ENCODE peak calls at places on chromosomes 13 and 19, in six cellular contexts. Z is H9; L is naive thymus-derived CD4-positive, alpha-beta T cell; P is keratinocyte; C is tibial artery; G is lower lobe of right lung. R is an unnamed sample. For H3K4me1, the result is how much of the 10 kb centered on the place peaks cover.

GRCh38 chr13:34587586-34587985 is 354.5 kb upstream of the NBEA start:
- DNase-seq in Z (no peak), L (no peak), P (no peak), C (no peak), G (no peak), R (no peak)

GRCh38 chr19:39596911-39597310 is 5.4 kb upstream of the LGALS13 start:
- DNase-seq in Z (no peak), L (no peak), P (no peak), C (no peak), G (no peak), R (no peak)

GRCh38 chr13:62280590-62280989 is 864.9 kb upstream of the PCDH20 start:
- DNase-seq in Z (no peak), L (no peak), P (no peak), C (no peak), G (no peak), R (no peak)

GRCh38 chr13:111893071-111893606 is 173.8 kb upstream of the SOX1 start:
- DNase-seq in Z (peak), L (no peak), P (no peak), C (no peak), G (no peak), R (peak)

GRCh38 chr19:48539503-48540096 is 12.4 kb upstream of the SULT2B1 start:
- DNase-seq in Z (no peak), L (no peak), P (no peak), C (no peak), G (no peak), R (no peak)

GRCh38 chr13:40980466-40980865 is 38.6 kb downstream of the ELF1 start:
- DNase-seq in Z (no peak), L (peak), P (no peak), C (no peak), G (no peak), R (no peak)

GRCh38 chr13:50919291-50919690 is 9.7 kb downstream of the RNASEH2B start:
- DNase-seq in Z (no peak), L (no peak), P (no peak), C (no peak), G (no peak), R (no peak)

GRCh38 chr13:28347456-28348371 is 147.2 kb downstream of the FLT1 start:
- DNase-seq in Z (no peak), L (no peak), P (no peak), C (no peak), G (no peak), R (no peak)

GRCh38 chr13:42486711-42487198 is 87.2 kb upstream of the TNFSF11 start:
- DNase-seq in Z (no peak), L (no peak), P (no peak), C (no peak), G (no peak), R (no peak)

GRCh38 chr13:28059214-28059613 is 41.2 kb downstream of the FLT3 start:
- DNase-seq in Z (peak), L (peak), P (no peak), C (no peak), G (no peak), R (no peak)

GRCh38 chr19:3175761-3176714 is 2.5 kb upstream of the S1PR4 start:
- DNase-seq in Z (no peak), L (no peak), P (peak), C (no peak), G (peak), R (no peak)

GRCh38 chr13:43965446-43965845 is 85.7 kb downstream of the LACC1 start:
- DNase-seq in Z (no peak), L (no peak), P (no peak), C (no peak), G (no peak), R (no peak)

GRCh38 chr13:43961909-43962308 is 82.2 kb downstream of the LACC1 start:
- DNase-seq in Z (no peak), L (no peak), P (no peak), C (no peak), G (no peak), R (no peak)

GRCh38 chr13:43959291-43959690 is 79.6 kb downstream of the LACC1 start:
- DNase-seq in Z (no peak), L (no peak), P (no peak), C (no peak), G (no peak), R (no peak)

GRCh38 chr13:43963726-43964125 is 84.0 kb downstream of the LACC1 start:
- DNase-seq in Z (peak), L (no peak), P (no peak), C (no peak), G (no peak), R (no peak)

GRCh38 chr13:43964698-43965097 is 85.0 kb downstream of the LACC1 start:
- DNase-seq in Z (no peak), L (no peak), P (no peak), C (no peak), G (no peak), R (no peak)
- H3K27ac ChIP-seq in Z (no peak), L (no peak), P (no peak), C (no peak), G (no peak), R (no peak)

GRCh38 chr19:31144069-31144468 is 205.2 kb downstream of the TSHZ3 start:
- DNase-seq in Z (no peak), L (no peak), P (no peak), C (no peak), G (no peak), R (no peak)

GRCh38 chr19:31139871-31140505 is 209.2 kb downstream of the TSHZ3 start:
- DNase-seq in Z (no peak), L (no peak), P (no peak), C (no peak), G (no peak), R (no peak)

GRCh38 chr19:31144471-31144870 is 204.8 kb downstream of the TSHZ3 start:
- DNase-seq in Z (no peak), L (no peak), P (no peak), C (no peak), G (no peak), R (no peak)

GRCh38 chr19:31140717-31141116 is 208.5 kb downstream of the TSHZ3 start:
- DNase-seq in Z (no peak), L (no peak), P (no peak), C (no peak), G (no peak), R (no peak)

DNA sequence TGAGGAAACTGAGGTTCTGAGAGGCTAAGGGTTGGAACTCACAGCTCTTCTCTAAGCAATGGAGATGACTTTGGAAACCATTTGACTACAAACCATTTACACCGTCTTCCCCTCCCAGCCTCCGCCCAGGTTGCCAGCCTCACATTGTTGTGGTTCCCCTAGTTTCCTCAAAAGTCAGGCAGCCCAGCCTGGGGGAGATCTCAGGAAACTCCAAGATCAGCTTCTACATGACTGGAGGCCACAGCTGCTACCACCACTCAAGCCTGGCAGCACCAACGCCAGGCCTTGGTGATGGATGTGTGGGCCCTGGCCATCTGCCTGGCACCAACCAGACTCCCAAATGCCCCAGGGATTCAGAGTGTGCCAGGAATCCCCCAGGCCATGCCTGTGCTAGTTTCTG is 207.9 kb downstream of the TSHZ3 start:
- DNase-seq in Z (no peak), L (no peak), P (no peak), C (no peak), G (no peak), R (no peak)
- H3K4me1 ChIP-seq in Z (under half), L (under half), P (under half), C (under half), G (under half), R (under half)

GRCh38 chr13:99192480-99192879 is 8.2 kb upstream of the UBAC2 start:
- DNase-seq in Z (no peak), L (no peak), P (no peak), C (no peak), G (no peak), R (no peak)

GRCh38 chr13:99193152-99193551 is 7.5 kb upstream of the UBAC2 start:
- DNase-seq in Z (no peak), L (no peak), P (no peak), C (no peak), G (no peak), R (peak)

GRCh38 chr13:99190147-99190985 is 10.3 kb upstream of the UBAC2 start:
- DNase-seq in Z (no peak), L (no peak), P (no peak), C (no peak), G (no peak), R (no peak)

GRCh38 chr13:99191900-99192399 is 8.7 kb upstream of the UBAC2 start:
- DNase-seq in Z (no peak), L (no peak), P (no peak), C (no peak), G (no peak), R (no peak)

GRCh38 chr13:99191336-99191899 is 9.2 kb upstream of the UBAC2 start:
- DNase-seq in Z (no peak), L (no peak), P (no peak), C (no peak), G (no peak), R (peak)
- H3K27ac ChIP-seq in Z (no peak), L (no peak), P (no peak), C (no peak), G (no peak), R (no peak)

DNA sequence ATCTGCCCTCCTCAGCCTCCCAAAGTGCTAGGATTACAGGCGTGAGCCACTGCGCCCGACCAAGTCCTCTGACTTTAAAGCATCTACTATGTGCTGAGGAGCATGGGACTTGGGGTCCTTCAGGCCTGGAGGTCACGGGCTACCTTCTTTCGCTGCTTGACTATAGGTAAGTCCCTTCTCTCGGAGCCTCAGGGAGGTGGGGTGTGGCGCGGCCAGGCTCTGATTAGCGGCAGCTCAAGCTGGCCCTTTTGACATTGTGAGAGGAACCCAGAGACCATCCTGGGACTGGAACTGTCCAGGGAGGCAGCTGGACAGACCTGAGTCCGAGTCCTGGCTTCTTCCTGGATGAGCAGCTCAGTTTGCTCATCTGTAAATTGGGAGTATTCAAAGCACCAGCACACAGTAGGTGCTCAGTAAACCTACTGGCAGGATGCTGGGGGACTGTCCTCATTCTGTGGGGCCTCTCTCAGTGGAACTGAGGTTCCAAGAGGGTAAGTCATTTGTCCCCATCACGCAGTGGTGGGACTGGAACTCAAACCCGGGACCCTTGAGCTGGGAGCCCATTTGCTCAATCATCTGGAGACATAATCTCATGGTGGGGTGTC is 780 bp downstream of the FCER2 start:
- DNase-seq in Z (no peak), L (no peak), P (no peak), C (no peak), G (no peak), R (no peak)
- H3K4me1 ChIP-seq in Z (under half), L (under half), P (under half), C (under half), G (under half), R (under half)

GRCh38 chr19:18414504-18415176 is 4.6 kb upstream of the SSBP4 start:
- DNase-seq in Z (peak), L (no peak), P (no peak), C (peak), G (peak), R (no peak)
- H3K27ac ChIP-seq in Z (no peak), L (no peak), P (no peak), C (peak), G (peak), R (peak)